ENCODE peak calls at places on chromosomes 4 and X, in six cellular contexts. One of them, this sample, is unnamed.

GRCh38 chrX:107673933-107674479 is 45.7 kb downstream of the PRPS1 start:
- DNase-seq in HCT116: no peak
- DNase-seq in neural progenitor cell: peak
- DNase-seq in GM23338: peak
- DNase-seq in PC-3: no peak
- DNase-seq in GM23248: peak
- DNase-seq in this sample: peak

GRCh38 chrX:121558886-121559285 is 511.5 kb downstream of the GLUD2 start:
- DNase-seq in PC-3: no peak
- DNase-seq in GM23248: no peak
- DNase-seq in neural progenitor cell: no peak
- DNase-seq in HCT116: no peak
- DNase-seq in GM23338: no peak
- DNase-seq in this sample: no peak

GRCh38 chr4:98626350-98626749 is 32.1 kb downstream of the TSPAN5 start:
- DNase-seq in GM23338: no peak
- DNase-seq in neural progenitor cell: no peak
- DNase-seq in HCT116: peak
- DNase-seq in PC-3: peak
- DNase-seq in GM23248: peak
- DNase-seq in this sample: peak

GRCh38 chrX:22712942-22713341 is 286.8 kb upstream of the DDX53 start:
- DNase-seq in GM23338: no peak
- DNase-seq in GM23248: no peak
- DNase-seq in PC-3: no peak
- DNase-seq in neural progenitor cell: no peak
- DNase-seq in HCT116: no peak
- DNase-seq in this sample: no peak

GRCh38 chrX:70592091-70592490 is 147.5 kb downstream of the DLG3 start:
- DNase-seq in GM23338: no peak
- DNase-seq in GM23248: peak
- DNase-seq in HCT116: peak
- DNase-seq in neural progenitor cell: no peak
- DNase-seq in PC-3: peak
- DNase-seq in this sample: peak

GRCh38 chrX:45502396-45502795 is 301.7 kb upstream of the DIPK2B start:
- DNase-seq in GM23248: no peak
- DNase-seq in neural progenitor cell: no peak
- DNase-seq in HCT116: no peak
- DNase-seq in GM23338: no peak
- DNase-seq in PC-3: no peak
- DNase-seq in this sample: no peak

GRCh38 chr4:56424697-56425514 is 10.5 kb downstream of the PPAT start:
- DNase-seq in HCT116: no peak
- DNase-seq in PC-3: peak
- DNase-seq in GM23338: peak
- DNase-seq in neural progenitor cell: no peak
- DNase-seq in GM23248: peak
- DNase-seq in this sample: peak

GRCh38 chr4:55359397-55359916 is 13.4 kb downstream of the SRD5A3 start:
- DNase-seq in PC-3: no peak
- DNase-seq in GM23338: no peak
- DNase-seq in neural progenitor cell: no peak
- DNase-seq in GM23248: peak
- DNase-seq in HCT116: no peak
- DNase-seq in this sample: no peak

GRCh38 chrX:150664290-150664689 is 28.9 kb upstream of the MTMR1 start:
- DNase-seq in PC-3: no peak
- DNase-seq in GM23338: no peak
- DNase-seq in HCT116: no peak
- DNase-seq in GM23248: no peak
- DNase-seq in neural progenitor cell: no peak
- DNase-seq in this sample: no peak

GRCh38 chrX:77003956-77004355 is 443.2 kb upstream of the FGF16 start:
- DNase-seq in HCT116: no peak
- DNase-seq in PC-3: peak
- DNase-seq in neural progenitor cell: no peak
- DNase-seq in GM23248: peak
- DNase-seq in GM23338: no peak
- DNase-seq in this sample: peak

GRCh38 chrX:11757729-11758399 is at the start of gene MSL3:
- DNase-seq in GM23338: peak
- DNase-seq in HCT116: no peak
- DNase-seq in PC-3: peak
- DNase-seq in GM23248: peak
- DNase-seq in neural progenitor cell: peak
- DNase-seq in this sample: peak

GRCh38 chr4:83724488-83725060 is 188.7 kb downstream of the GPAT3 start:
- DNase-seq in PC-3: no peak
- DNase-seq in GM23248: no peak
- DNase-seq in HCT116: no peak
- DNase-seq in GM23338: no peak
- DNase-seq in neural progenitor cell: no peak
- DNase-seq in this sample: no peak

GRCh38 chr4:61522312-61522711 is 322.2 kb downstream of the ADGRL3 start:
- DNase-seq in PC-3: no peak
- DNase-seq in neural progenitor cell: no peak
- DNase-seq in GM23248: no peak
- DNase-seq in HCT116: no peak
- DNase-seq in GM23338: no peak
- DNase-seq in this sample: no peak

GRCh38 chrX:122850326-122850725 is 333.8 kb upstream of the GRIA3 start:
- DNase-seq in HCT116: no peak
- DNase-seq in neural progenitor cell: no peak
- DNase-seq in PC-3: no peak
- DNase-seq in GM23338: no peak
- DNase-seq in GM23248: peak
- DNase-seq in this sample: no peak

GRCh38 chr4:4333265-4333706 is 43.2 kb downstream of the ZBTB49 start:
- DNase-seq in HCT116: no peak
- DNase-seq in GM23248: peak
- DNase-seq in PC-3: peak
- DNase-seq in GM23338: no peak
- DNase-seq in neural progenitor cell: no peak
- DNase-seq in this sample: peak

GRCh38 chr4:62204136-62204535 is 1004.0 kb downstream of the ADGRL3 start:
- DNase-seq in neural progenitor cell: no peak
- DNase-seq in PC-3: no peak
- DNase-seq in GM23338: no peak
- DNase-seq in HCT116: no peak
- DNase-seq in GM23248: no peak
- DNase-seq in this sample: no peak

GRCh38 chrX:9656277-9656676 is 109.4 kb downstream of the GPR143 start:
- DNase-seq in PC-3: peak
- DNase-seq in HCT116: no peak
- DNase-seq in GM23338: no peak
- DNase-seq in neural progenitor cell: no peak
- DNase-seq in GM23248: no peak
- DNase-seq in this sample: no peak

GRCh38 chr4:139175647-139176298 is 1.2 kb downstream of the ELF2 start:
- DNase-seq in HCT116: peak
- DNase-seq in PC-3: no peak
- DNase-seq in neural progenitor cell: peak
- DNase-seq in GM23248: peak
- DNase-seq in GM23338: no peak
- DNase-seq in this sample: no peak

GRCh38 chr4:106104276-106104675 is 209.0 kb downstream of the NPNT start:
- DNase-seq in GM23338: no peak
- DNase-seq in neural progenitor cell: no peak
- DNase-seq in PC-3: no peak
- DNase-seq in GM23248: no peak
- DNase-seq in HCT116: no peak
- DNase-seq in this sample: no peak

GRCh38 chrX:20363003-20363674 is 96.4 kb upstream of the RPS6KA3 start:
- DNase-seq in GM23248: peak
- DNase-seq in PC-3: no peak
- DNase-seq in HCT116: no peak
- DNase-seq in neural progenitor cell: no peak
- DNase-seq in GM23338: no peak
- DNase-seq in this sample: peak

GRCh38 chr4:175946472-175947116 is 119.0 kb upstream of the WDR17 start:
- DNase-seq in GM23248: peak
- DNase-seq in GM23338: no peak
- DNase-seq in HCT116: no peak
- DNase-seq in PC-3: no peak
- DNase-seq in neural progenitor cell: no peak
- DNase-seq in this sample: no peak

GRCh38 chr4:1864076-1865008 is 6.9 kb upstream of the NSD2 start:
- DNase-seq in GM23338: no peak
- DNase-seq in HCT116: no peak
- DNase-seq in neural progenitor cell: peak
- DNase-seq in PC-3: no peak
- DNase-seq in GM23248: no peak
- DNase-seq in this sample: peak

GRCh38 chr4:186472948-186473347 is 82.4 kb downstream of the MTNR1A start:
- DNase-seq in PC-3: peak
- DNase-seq in neural progenitor cell: peak
- DNase-seq in HCT116: peak
- DNase-seq in GM23338: peak
- DNase-seq in GM23248: peak
- DNase-seq in this sample: peak

GRCh38 chr4:92198711-92199110 is 105.1 kb upstream of the GRID2 start:
- DNase-seq in GM23248: peak
- DNase-seq in HCT116: no peak
- DNase-seq in PC-3: peak
- DNase-seq in GM23338: no peak
- DNase-seq in neural progenitor cell: no peak
- DNase-seq in this sample: no peak

GRCh38 chrX:153773741-153774575 is 6.9 kb upstream of the SRPK3 start:
- DNase-seq in GM23338: no peak
- DNase-seq in HCT116: no peak
- DNase-seq in GM23248: no peak
- DNase-seq in PC-3: no peak
- DNase-seq in neural progenitor cell: no peak
- DNase-seq in this sample: no peak

GRCh38 chrX:16177260-16177659 is 10.0 kb downstream of the MAGEB17 start:
- DNase-seq in HCT116: no peak
- DNase-seq in PC-3: no peak
- DNase-seq in GM23248: no peak
- DNase-seq in neural progenitor cell: no peak
- DNase-seq in GM23338: peak
- DNase-seq in this sample: no peak

GRCh38 chr4:181967401-181967800 is 275.8 kb upstream of the TENM3 start:
- DNase-seq in HCT116: no peak
- DNase-seq in PC-3: no peak
- DNase-seq in GM23248: no peak
- DNase-seq in GM23338: no peak
- DNase-seq in neural progenitor cell: no peak
- DNase-seq in this sample: no peak

GRCh38 chr4:181968371-181968770 is 274.8 kb upstream of the TENM3 start:
- DNase-seq in HCT116: no peak
- DNase-seq in GM23338: no peak
- DNase-seq in neural progenitor cell: no peak
- DNase-seq in PC-3: no peak
- DNase-seq in GM23248: peak
- DNase-seq in this sample: no peak

GRCh38 chr4:181971973-181972372 is 271.2 kb upstream of the TENM3 start:
- DNase-seq in GM23338: no peak
- DNase-seq in PC-3: no peak
- DNase-seq in GM23248: peak
- DNase-seq in HCT116: no peak
- DNase-seq in neural progenitor cell: no peak
- DNase-seq in this sample: no peak

GRCh38 chr4:181970356-181970755 is 272.8 kb upstream of the TENM3 start:
- DNase-seq in GM23248: no peak
- DNase-seq in PC-3: no peak
- DNase-seq in neural progenitor cell: no peak
- DNase-seq in GM23338: no peak
- DNase-seq in HCT116: no peak
- DNase-seq in this sample: no peak

GRCh38 chr4:181971411-181971810 is 271.8 kb upstream of the TENM3 start:
- DNase-seq in neural progenitor cell: no peak
- DNase-seq in HCT116: no peak
- DNase-seq in GM23338: no peak
- DNase-seq in GM23248: peak
- DNase-seq in PC-3: no peak
- DNase-seq in this sample: no peak
- H3K4me3 ChIP-seq in neural progenitor cell: no peak
- H3K4me3 ChIP-seq in HCT116: no peak
- H3K4me3 ChIP-seq in GM23338: no peak
- H3K4me3 ChIP-seq in GM23248: peak
- H3K4me3 ChIP-seq in PC-3: no peak
- H3K4me3 ChIP-seq in this sample: no peak

GRCh38 chr4:190020790-190021717 is 6.0 kb downstream of the FRG2 start:
- DNase-seq in HCT116: no peak
- DNase-seq in PC-3: peak
- DNase-seq in GM23248: peak
- DNase-seq in GM23338: peak
- DNase-seq in neural progenitor cell: peak
- DNase-seq in this sample: peak
- TF ChIP-seq EZH2 in HCT116: no peak
- TF ChIP-seq EZH2 in PC-3: no peak
- TF ChIP-seq EZH2 in GM23248: no peak
- TF ChIP-seq EZH2 in GM23338: peak
- TF ChIP-seq EZH2 in neural progenitor cell: peak
- TF ChIP-seq EZH2 in this sample: peak

DNA sequence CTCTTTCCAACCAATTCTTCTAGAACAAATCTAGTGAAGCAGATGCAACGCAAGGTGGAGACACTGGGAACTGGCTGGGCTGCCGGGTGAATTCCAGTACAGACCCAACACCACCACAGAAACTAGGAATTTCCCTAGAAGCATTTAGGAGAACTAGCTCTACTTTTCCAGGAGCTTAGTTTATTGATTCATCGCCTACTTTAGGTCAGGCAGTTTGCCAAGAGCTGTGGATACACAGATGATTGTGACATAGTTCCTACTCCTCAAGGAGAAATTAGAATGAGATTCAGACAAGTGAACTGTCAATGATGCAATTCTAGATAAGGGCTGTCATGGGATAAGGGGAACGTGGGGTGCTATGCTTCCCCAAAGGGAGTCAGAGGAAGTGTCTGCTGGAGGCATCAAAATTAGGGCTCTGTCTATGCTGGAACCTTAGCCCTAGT is 350.0 kb downstream of the CAMK2D start:
- DNase-seq in neural progenitor cell: no peak
- DNase-seq in GM23248: peak
- DNase-seq in HCT116: no peak
- DNase-seq in PC-3: peak
- DNase-seq in GM23338: no peak
- DNase-seq in this sample: peak
- TF ChIP-seq EZH2phosphoT487 in neural progenitor cell: no peak
- TF ChIP-seq EZH2phosphoT487 in GM23248: no peak
- TF ChIP-seq EZH2phosphoT487 in HCT116: no peak
- TF ChIP-seq EZH2phosphoT487 in PC-3: no peak
- TF ChIP-seq EZH2phosphoT487 in GM23338: no peak
- TF ChIP-seq EZH2phosphoT487 in this sample: no peak

DNA sequence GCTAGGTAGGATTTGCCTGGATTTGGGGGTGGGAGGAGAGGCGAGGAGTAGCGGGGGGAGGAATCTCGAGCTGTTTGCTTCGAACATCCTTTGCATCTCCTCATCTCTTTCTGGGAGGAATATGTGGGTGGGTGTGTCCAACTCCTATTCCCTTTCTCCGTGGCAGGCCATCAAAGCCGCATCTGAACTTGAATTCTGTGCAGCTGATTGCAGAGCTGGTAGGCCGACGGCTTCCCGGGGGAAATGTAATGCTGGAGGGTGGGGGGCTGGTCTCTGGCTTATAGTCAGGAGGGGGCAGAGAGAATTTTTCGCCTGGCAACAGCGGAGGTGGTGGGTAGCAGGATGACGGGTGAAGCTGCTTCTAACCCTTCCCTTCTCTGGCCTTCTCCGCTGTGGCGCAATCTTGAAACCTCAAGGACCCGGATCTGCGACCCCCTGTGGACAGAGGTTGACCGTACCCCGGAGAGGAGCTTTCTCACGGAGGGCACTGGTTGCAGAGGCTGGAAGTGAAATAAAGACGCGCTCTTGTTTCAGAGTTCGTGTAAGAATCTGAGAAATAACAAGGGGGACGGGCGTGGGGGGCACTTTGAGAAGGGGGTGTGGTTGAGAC is 654 bp downstream of the ZCCHC12 start:
- DNase-seq in HCT116: no peak
- DNase-seq in GM23248: no peak
- DNase-seq in PC-3: no peak
- DNase-seq in GM23338: peak
- DNase-seq in neural progenitor cell: peak
- DNase-seq in this sample: no peak
- H3K4me3 ChIP-seq in HCT116: peak
- H3K4me3 ChIP-seq in GM23248: peak
- H3K4me3 ChIP-seq in PC-3: peak
- H3K4me3 ChIP-seq in GM23338: peak
- H3K4me3 ChIP-seq in neural progenitor cell: peak
- H3K4me3 ChIP-seq in this sample: no peak

This sample was measured in hepatocyte.